ENCODE peak calls at places on chromosomes 13 and 19, in nine cellular contexts. One of them, this sample, is unnamed.

GRCh38 chr19:18975011-18975410 is 34.0 kb upstream of the HOMER3 start:
- DNase-seq in CD8-positive, alpha-beta T cell: no peak
- DNase-seq in K562: no peak
- DNase-seq in AG04450: no peak
- DNase-seq in CD8-positive, alpha-beta memory T cell: no peak
- DNase-seq in CD4-positive, CD25-positive, alpha-beta regulatory T cell: no peak
- DNase-seq in adipocyte: no peak
- DNase-seq in cardiac muscle cell: no peak
- DNase-seq in esophagus squamous epithelium: no peak
- DNase-seq in this sample: no peak

GRCh38 chr13:42594577-42595571 is 20.9 kb downstream of the TNFSF11 start:
- DNase-seq in AG04450: peak; percentile 54
- DNase-seq in CD8-positive, alpha-beta memory T cell: peak; percentile 23
- DNase-seq in esophagus squamous epithelium: no peak
- DNase-seq in cardiac muscle cell: peak; percentile 93
- DNase-seq in CD4-positive, CD25-positive, alpha-beta regulatory T cell: peak; percentile 69
- DNase-seq in K562: peak; percentile 61
- DNase-seq in CD8-positive, alpha-beta T cell: peak; percentile 50
- DNase-seq in adipocyte: peak; percentile 97
- DNase-seq in this sample: peak; percentile 56

GRCh38 chr19:16324384-16325160 is at the start of gene KLF2:
- DNase-seq in esophagus squamous epithelium: peak; percentile 61
- DNase-seq in CD8-positive, alpha-beta memory T cell: peak; percentile 94
- DNase-seq in K562: peak; percentile 92
- DNase-seq in adipocyte: peak; percentile 96
- DNase-seq in CD4-positive, CD25-positive, alpha-beta regulatory T cell: peak; percentile 94
- DNase-seq in CD8-positive, alpha-beta T cell: peak; percentile 92
- DNase-seq in cardiac muscle cell: peak; percentile 96
- DNase-seq in AG04450: peak; percentile 67
- DNase-seq in this sample: peak; percentile 80

GRCh38 chr13:108463365-108463764 is 166.0 kb upstream of the MYO16 start:
- DNase-seq in CD8-positive, alpha-beta memory T cell: no peak
- DNase-seq in AG04450: peak; percentile 62
- DNase-seq in CD8-positive, alpha-beta T cell: no peak
- DNase-seq in adipocyte: peak; percentile 83
- DNase-seq in K562: no peak
- DNase-seq in esophagus squamous epithelium: no peak
- DNase-seq in CD4-positive, CD25-positive, alpha-beta regulatory T cell: peak; percentile 27
- DNase-seq in cardiac muscle cell: peak; percentile 69
- DNase-seq in this sample: no peak

GRCh38 chr19:39435499-39436349 is at the start of gene RPS16:
- DNase-seq in CD8-positive, alpha-beta T cell: peak; percentile 99
- DNase-seq in K562: peak; percentile 95
- DNase-seq in esophagus squamous epithelium: peak; percentile 92
- DNase-seq in CD4-positive, CD25-positive, alpha-beta regulatory T cell: peak; percentile 99
- DNase-seq in adipocyte: peak; percentile 100
- DNase-seq in cardiac muscle cell: peak; percentile 99
- DNase-seq in CD8-positive, alpha-beta memory T cell: peak; percentile 99
- DNase-seq in AG04450: peak; percentile 93
- DNase-seq in this sample: peak; percentile 99

GRCh38 chr13:105918842-105919741 is 616.4 kb downstream of the EFNB2 start:
- DNase-seq in CD4-positive, CD25-positive, alpha-beta regulatory T cell: no peak
- DNase-seq in CD8-positive, alpha-beta memory T cell: no peak
- DNase-seq in CD8-positive, alpha-beta T cell: no peak
- DNase-seq in K562: no peak
- DNase-seq in adipocyte: peak; percentile 39
- DNase-seq in cardiac muscle cell: peak; percentile 71
- DNase-seq in esophagus squamous epithelium: no peak
- DNase-seq in AG04450: no peak
- DNase-seq in this sample: peak; percentile 76

GRCh38 chr19:41548954-41549688 is 26.8 kb upstream of the CEACAM21 start:
- DNase-seq in esophagus squamous epithelium: no peak
- DNase-seq in adipocyte: no peak
- DNase-seq in cardiac muscle cell: peak; percentile 20
- DNase-seq in CD8-positive, alpha-beta memory T cell: peak; percentile 59
- DNase-seq in K562: no peak
- DNase-seq in AG04450: no peak
- DNase-seq in CD4-positive, CD25-positive, alpha-beta regulatory T cell: peak; percentile 91
- DNase-seq in CD8-positive, alpha-beta T cell: peak; percentile 80
- DNase-seq in this sample: no peak

GRCh38 chr13:62960723-62961122 is 1545.1 kb upstream of the PCDH20 start:
- DNase-seq in esophagus squamous epithelium: no peak
- DNase-seq in CD4-positive, CD25-positive, alpha-beta regulatory T cell: no peak
- DNase-seq in cardiac muscle cell: no peak
- DNase-seq in adipocyte: no peak
- DNase-seq in CD8-positive, alpha-beta T cell: no peak
- DNase-seq in CD8-positive, alpha-beta memory T cell: no peak
- DNase-seq in K562: no peak
- DNase-seq in AG04450: no peak
- DNase-seq in this sample: no peak

GRCh38 chr13:48531416-48532145 is 1.3 kb downstream of the RCBTB2 start:
- DNase-seq in CD4-positive, CD25-positive, alpha-beta regulatory T cell: peak; percentile 59
- DNase-seq in K562: no peak
- DNase-seq in CD8-positive, alpha-beta memory T cell: no peak
- DNase-seq in cardiac muscle cell: no peak
- DNase-seq in CD8-positive, alpha-beta T cell: no peak
- DNase-seq in AG04450: no peak
- DNase-seq in esophagus squamous epithelium: no peak
- DNase-seq in adipocyte: no peak
- DNase-seq in this sample: no peak

GRCh38 chr19:11169896-11170678 is 14.5 kb upstream of the SPC24 start:
- DNase-seq in K562: no peak
- DNase-seq in adipocyte: no peak
- DNase-seq in CD8-positive, alpha-beta T cell: no peak
- DNase-seq in CD4-positive, CD25-positive, alpha-beta regulatory T cell: no peak
- DNase-seq in AG04450: no peak
- DNase-seq in CD8-positive, alpha-beta memory T cell: no peak
- DNase-seq in cardiac muscle cell: peak; percentile 84
- DNase-seq in esophagus squamous epithelium: no peak
- DNase-seq in this sample: no peak

GRCh38 chr13:40624338-40624737 is 42.1 kb downstream of the FOXO1 start:
- DNase-seq in cardiac muscle cell: peak; percentile 23
- DNase-seq in CD8-positive, alpha-beta memory T cell: no peak
- DNase-seq in adipocyte: no peak
- DNase-seq in esophagus squamous epithelium: no peak
- DNase-seq in CD4-positive, CD25-positive, alpha-beta regulatory T cell: peak; percentile 46
- DNase-seq in AG04450: no peak
- DNase-seq in CD8-positive, alpha-beta T cell: peak; percentile 28
- DNase-seq in K562: no peak
- DNase-seq in this sample: no peak

DNA sequence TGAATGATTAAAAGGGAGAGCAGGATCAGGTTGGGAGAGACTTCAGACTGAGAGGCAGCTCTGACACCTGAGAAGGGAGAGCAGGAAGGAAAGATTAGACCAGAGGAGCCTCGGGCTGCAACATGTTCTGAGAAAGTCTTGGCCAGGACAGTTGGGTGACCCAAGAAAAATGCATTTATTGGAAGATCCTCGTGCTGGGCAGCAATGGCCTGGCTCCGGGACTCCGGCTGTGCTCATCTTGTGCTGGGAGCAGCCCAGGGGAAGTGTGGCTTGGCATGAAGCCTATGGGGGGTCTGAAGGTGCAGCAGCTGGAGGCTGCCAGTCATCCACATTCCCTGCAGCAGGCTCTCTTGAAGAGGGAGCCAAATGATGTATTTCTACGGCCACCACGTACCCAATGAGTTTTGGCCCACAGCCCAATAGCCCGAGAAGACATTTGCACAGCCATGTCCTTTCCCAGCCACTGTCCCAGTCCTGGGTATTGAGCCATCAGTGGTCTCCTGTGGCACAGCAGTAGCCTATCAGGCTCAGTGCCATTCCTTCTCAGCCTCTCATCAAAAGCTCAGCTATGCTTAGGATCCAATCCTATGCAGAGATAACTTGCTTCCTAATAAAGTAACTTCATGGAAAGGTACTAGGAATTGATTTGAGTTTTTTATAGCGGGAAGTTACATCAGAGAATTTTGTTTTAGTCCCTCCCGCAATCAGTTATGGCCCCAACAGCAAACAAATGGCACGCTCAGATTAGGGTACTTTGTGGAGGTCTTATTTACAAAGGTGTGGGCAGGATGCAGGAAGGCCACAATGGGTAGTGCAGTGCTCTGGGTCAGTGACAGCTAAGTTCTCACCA is 76.1 kb upstream of the MEDAG start:
- DNase-seq in CD8-positive, alpha-beta memory T cell: no peak
- DNase-seq in CD8-positive, alpha-beta T cell: no peak
- DNase-seq in esophagus squamous epithelium: no peak
- DNase-seq in CD4-positive, CD25-positive, alpha-beta regulatory T cell: no peak
- DNase-seq in cardiac muscle cell: no peak
- DNase-seq in adipocyte: no peak
- DNase-seq in AG04450: no peak
- DNase-seq in K562: no peak
- DNase-seq in this sample: no peak
- H3K9me3 ChIP-seq in CD8-positive, alpha-beta memory T cell: no peaks in the 10 kb centered on the region
- H3K9me3 ChIP-seq in CD8-positive, alpha-beta T cell: no peaks in the 10 kb centered on the region
- H3K9me3 ChIP-seq in esophagus squamous epithelium: no peaks in the 10 kb centered on the region
- H3K9me3 ChIP-seq in CD4-positive, CD25-positive, alpha-beta regulatory T cell: no peaks in the 10 kb centered on the region
- H3K9me3 ChIP-seq in cardiac muscle cell: no peaks in the 10 kb centered on the region
- H3K9me3 ChIP-seq in adipocyte: no peaks in the 10 kb centered on the region
- H3K9me3 ChIP-seq in AG04450: peaks cover 8% of the 10 kb centered on the region
- H3K9me3 ChIP-seq in K562: no peaks in the 10 kb centered on the region
- H3K9me3 ChIP-seq in this sample: no peaks in the 10 kb centered on the region

GRCh38 chr13:24271611-24272451 is 37.5 kb upstream of the C1QTNF9 start:
- DNase-seq in cardiac muscle cell: peak; percentile 90
- DNase-seq in adipocyte: peak; percentile 74
- DNase-seq in CD4-positive, CD25-positive, alpha-beta regulatory T cell: peak; percentile 89
- DNase-seq in K562: no peak
- DNase-seq in AG04450: peak; percentile 45
- DNase-seq in esophagus squamous epithelium: no peak
- DNase-seq in CD8-positive, alpha-beta T cell: peak; percentile 66
- DNase-seq in CD8-positive, alpha-beta memory T cell: peak; percentile 52
- DNase-seq in this sample: no peak

GRCh38 chr13:24270639-24271131 is 38.7 kb upstream of the C1QTNF9 start:
- DNase-seq in CD8-positive, alpha-beta memory T cell: peak; percentile 47
- DNase-seq in CD4-positive, CD25-positive, alpha-beta regulatory T cell: peak; percentile 76
- DNase-seq in K562: no peak
- DNase-seq in cardiac muscle cell: peak; percentile 40
- DNase-seq in esophagus squamous epithelium: peak; percentile 9
- DNase-seq in adipocyte: peak; percentile 51
- DNase-seq in AG04450: no peak
- DNase-seq in CD8-positive, alpha-beta T cell: peak; percentile 65
- DNase-seq in this sample: no peak

GRCh38 chr13:24269803-24270202 is 39.6 kb upstream of the C1QTNF9 start:
- DNase-seq in CD4-positive, CD25-positive, alpha-beta regulatory T cell: peak; percentile 24
- DNase-seq in CD8-positive, alpha-beta memory T cell: no peak
- DNase-seq in adipocyte: no peak
- DNase-seq in AG04450: no peak
- DNase-seq in esophagus squamous epithelium: no peak
- DNase-seq in K562: no peak
- DNase-seq in CD8-positive, alpha-beta T cell: no peak
- DNase-seq in cardiac muscle cell: peak; percentile 7
- DNase-seq in this sample: no peak

GRCh38 chr13:24272452-24273161 is 36.8 kb upstream of the C1QTNF9 start:
- DNase-seq in cardiac muscle cell: no peak
- DNase-seq in K562: no peak
- DNase-seq in AG04450: no peak
- DNase-seq in CD4-positive, CD25-positive, alpha-beta regulatory T cell: no peak
- DNase-seq in CD8-positive, alpha-beta T cell: no peak
- DNase-seq in esophagus squamous epithelium: no peak
- DNase-seq in CD8-positive, alpha-beta memory T cell: no peak
- DNase-seq in adipocyte: no peak
- DNase-seq in this sample: no peak

DNA sequence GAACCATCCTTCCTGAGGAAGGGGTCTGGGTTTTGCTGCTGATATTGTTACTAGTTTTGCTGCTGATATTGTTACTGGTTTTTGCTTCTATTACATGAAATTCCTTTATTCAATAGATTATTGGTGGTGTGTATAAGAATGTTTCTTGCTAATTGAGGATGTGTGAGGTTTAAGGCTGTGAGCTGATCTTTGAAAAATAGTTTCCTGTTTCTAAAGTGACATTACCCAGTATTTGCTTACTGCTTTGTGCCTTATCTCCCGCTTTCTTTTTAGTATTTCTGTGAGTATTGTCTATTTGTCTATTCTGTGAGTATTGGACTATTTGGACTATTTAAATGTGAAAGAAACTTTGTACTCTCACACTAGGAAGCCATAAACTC is 38.2 kb upstream of the C1QTNF9 start:
- DNase-seq in CD8-positive, alpha-beta T cell: no peak
- DNase-seq in AG04450: no peak
- DNase-seq in adipocyte: no peak
- DNase-seq in esophagus squamous epithelium: no peak
- DNase-seq in K562: no peak
- DNase-seq in cardiac muscle cell: no peak
- DNase-seq in CD4-positive, CD25-positive, alpha-beta regulatory T cell: peak; percentile 53
- DNase-seq in CD8-positive, alpha-beta memory T cell: no peak
- DNase-seq in this sample: no peak
- H3K4me3 ChIP-seq in CD8-positive, alpha-beta T cell: peak overlapping the region; percentile 32
- H3K4me3 ChIP-seq in AG04450: peak overlapping the region; percentile 54
- H3K4me3 ChIP-seq in adipocyte: peak overlapping the region; percentile 74
- H3K4me3 ChIP-seq in esophagus squamous epithelium: peak overlapping the region; percentile 46
- H3K4me3 ChIP-seq in K562: no peak overlapping the region
- H3K4me3 ChIP-seq in cardiac muscle cell: no peak overlapping the region
- H3K4me3 ChIP-seq in CD4-positive, CD25-positive, alpha-beta regulatory T cell: peak overlapping the region; percentile 92
- H3K4me3 ChIP-seq in CD8-positive, alpha-beta memory T cell: peak overlapping the region; percentile 48
- H3K4me3 ChIP-seq in this sample: no peak overlapping the region

GRCh38 chr13:113417836-113418721 is 35.2 kb downstream of the ADPRHL1 start:
- DNase-seq in adipocyte: no peak
- DNase-seq in esophagus squamous epithelium: no peak
- DNase-seq in CD8-positive, alpha-beta T cell: no peak
- DNase-seq in AG04450: no peak
- DNase-seq in cardiac muscle cell: no peak
- DNase-seq in CD8-positive, alpha-beta memory T cell: no peak
- DNase-seq in CD4-positive, CD25-positive, alpha-beta regulatory T cell: no peak
- DNase-seq in K562: no peak
- DNase-seq in this sample: no peak
- H3K27me3 ChIP-seq in adipocyte: peaks cover 22% of the 10 kb centered on the region
- H3K27me3 ChIP-seq in esophagus squamous epithelium: peaks cover 14% of the 10 kb centered on the region
- H3K27me3 ChIP-seq in CD8-positive, alpha-beta T cell: no peaks in the 10 kb centered on the region
- H3K27me3 ChIP-seq in AG04450: peaks cover 7% of the 10 kb centered on the region
- H3K27me3 ChIP-seq in cardiac muscle cell: no peaks in the 10 kb centered on the region
- H3K27me3 ChIP-seq in CD8-positive, alpha-beta memory T cell: no peaks in the 10 kb centered on the region
- H3K27me3 ChIP-seq in CD4-positive, CD25-positive, alpha-beta regulatory T cell: no peaks in the 10 kb centered on the region
- H3K27me3 ChIP-seq in K562: peaks cover 12% of the 10 kb centered on the region
- H3K27me3 ChIP-seq in this sample: peaks cover 6% of the 10 kb centered on the region

DNA sequence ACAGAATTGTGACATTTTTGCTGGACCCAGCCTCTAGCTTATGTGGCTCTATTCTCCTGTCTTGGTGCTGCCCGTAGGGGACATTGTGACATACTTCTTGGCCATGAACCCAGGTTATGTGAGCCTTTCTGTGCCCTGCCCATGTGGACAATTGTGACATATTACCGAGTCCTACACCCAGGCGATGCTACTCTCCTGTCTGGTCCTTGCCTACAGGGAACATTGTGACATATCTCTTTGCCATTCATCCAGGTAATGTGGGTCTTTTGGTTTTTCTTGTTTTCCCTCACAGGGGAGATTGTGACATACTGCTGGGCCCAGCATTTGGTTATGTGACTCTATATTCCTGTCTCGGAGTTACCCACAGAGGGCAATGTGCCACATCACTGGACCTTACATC is 71.5 kb upstream of the ZNF43 start:
- DNase-seq in cardiac muscle cell: no peak
- DNase-seq in AG04450: no peak
- DNase-seq in K562: no peak
- DNase-seq in CD4-positive, CD25-positive, alpha-beta regulatory T cell: no peak
- DNase-seq in esophagus squamous epithelium: no peak
- DNase-seq in adipocyte: no peak
- DNase-seq in CD8-positive, alpha-beta T cell: no peak
- DNase-seq in CD8-positive, alpha-beta memory T cell: no peak
- DNase-seq in this sample: no peak
- H3K9me3 ChIP-seq in cardiac muscle cell: no peaks in the 10 kb centered on the region
- H3K9me3 ChIP-seq in AG04450: peaks cover 30% of the 10 kb centered on the region
- H3K9me3 ChIP-seq in K562: no peaks in the 10 kb centered on the region
- H3K9me3 ChIP-seq in CD4-positive, CD25-positive, alpha-beta regulatory T cell: peaks cover 12% of the 10 kb centered on the region
- H3K9me3 ChIP-seq in esophagus squamous epithelium: peaks cover 49% of the 10 kb centered on the region
- H3K9me3 ChIP-seq in adipocyte: peaks cover 14% of the 10 kb centered on the region
- H3K9me3 ChIP-seq in CD8-positive, alpha-beta T cell: no peaks in the 10 kb centered on the region
- H3K9me3 ChIP-seq in CD8-positive, alpha-beta memory T cell: no peaks in the 10 kb centered on the region
- H3K9me3 ChIP-seq in this sample: peaks cover 7% of the 10 kb centered on the region

This sample was measured in BE2C.